ENCODE peak calls at places on chromosomes 13 and 19, in nine cellular contexts. J is NCI-H1694 treated with DMSO at 0.1 percent for 48 hours, C is astrocyte of the spinal cord, V is NCI-H446 treated with DMSO at 0.1 percent for 48 hours, S is Daoy, P is WTC11, Q is germinal center, L is cardiac muscle cell, K is activated T-helper 1 cell treated with Interleukin-2 at 50 U/mL for 16 hours. X is an unnamed sample.

GRCh38 chr13:32121316-32121715 is 89.7 kb downstream of the FRY start:
- DNase-seq in J (no peak), C (no peak), V (no peak), S (no peak), P (no peak), Q (no peak), L (no peak), K (no peak), X (no peak)

GRCh38 chr13:99660101-99660500 is 158.8 kb downstream of the TM9SF2 start:
- DNase-seq in J (no peak), C (no peak), V (peak), S (no peak), P (no peak), Q (no peak), L (no peak), K (no peak), X (no peak)

GRCh38 chr13:60112771-60113170 is 51.0 kb downstream of the DIAPH3 start:
- DNase-seq in J (no peak), C (peak), V (no peak), S (no peak), P (no peak), Q (no peak), L (peak), K (no peak), X (no peak)

GRCh38 chr13:65917731-65918130 is 1312.4 kb downstream of the PCDH9 start:
- DNase-seq in J (no peak), C (peak), V (no peak), S (no peak), P (no peak), Q (no peak), L (no peak), K (no peak), X (no peak)

GRCh38 chr13:20381401-20381800 is 144.3 kb downstream of the CRYL1 start:
- DNase-seq in J (no peak), C (no peak), V (no peak), S (no peak), P (no peak), Q (no peak), L (no peak), K (no peak), X (no peak)

GRCh38 chr13:106865706-106866288 is 297.9 kb upstream of the ARGLU1 start:
- DNase-seq in J (no peak), C (no peak), V (no peak), S (no peak), P (no peak), Q (no peak), L (no peak), K (no peak), X (no peak)

GRCh38 chr19:4455742-4456565 is 1.6 kb downstream of the UBXN6 start:
- DNase-seq in J (no peak), C (peak), V (peak), S (peak), P (no peak), Q (no peak), L (peak), K (no peak), X (no peak)

GRCh38 chr19:45506246-45506990 is 861 bp upstream of the VASP start:
- DNase-seq in J (peak), C (peak), V (peak), S (peak), P (peak), Q (peak), L (peak), K (peak), X (peak)

GRCh38 chr13:32471187-32471922 is 43.4 kb upstream of the N4BP2L1 start:
- DNase-seq in J (no peak), C (no peak), V (no peak), S (no peak), P (no peak), Q (no peak), L (peak), K (no peak), X (no peak)

GRCh38 chr13:81140675-81141074 is 799.7 kb upstream of the SPRY2 start:
- DNase-seq in J (no peak), C (no peak), V (no peak), S (no peak), P (no peak), Q (no peak), L (no peak), K (no peak), X (no peak)

GRCh38 chr13:112446347-112446861 is 70.2 kb downstream of the SPACA7 start:
- DNase-seq in J (no peak), C (no peak), V (no peak), S (no peak), P (no peak), Q (no peak), L (no peak), K (no peak), X (no peak)

GRCh38 chr19:34990578-34991192 is 9.4 kb upstream of the GRAMD1A start:
- DNase-seq in J (no peak), C (no peak), V (no peak), S (no peak), P (no peak), Q (no peak), L (no peak), K (no peak), X (no peak)

GRCh38 chr13:93217701-93218100 is 8.9 kb upstream of the GPC6 start:
- DNase-seq in J (peak), C (peak), V (peak), S (no peak), P (no peak), Q (no peak), L (no peak), K (no peak), X (no peak)

GRCh38 chr19:16749326-16749725 is 29.7 kb downstream of the NWD1 start:
- DNase-seq in J (no peak), C (no peak), V (no peak), S (no peak), P (no peak), Q (no peak), L (no peak), K (no peak), X (no peak)

GRCh38 chr19:12880551-12881171 is 588 bp downstream of the DNASE2 start:
- DNase-seq in J (no peak), C (no peak), V (no peak), S (peak), P (peak), Q (peak), L (peak), K (no peak), X (no peak)

GRCh38 chr13:97057196-97057595 is 62.9 kb upstream of the OXGR1 start:
- DNase-seq in J (no peak), C (no peak), V (no peak), S (no peak), P (no peak), Q (no peak), L (peak), K (no peak), X (no peak)

X was measured in GM10248.